ENCODE peak calls at places on chromosomes 13 and 19, in ten cellular contexts. K is tibial nerve; R is amygdala; P is iris pigment epithelial cell; X is stimulated activated CD4-positive, alpha-beta T cell treated with anti-CD3 and anti-CD28 coated beads, Interleukin-4, amount 100 ng/mL, for 1 hour; L is hepatic stellate cell; V is ovary; S is activated CD4-positive, CD25-positive, alpha-beta regulatory T cell treated with anti-CD3 and anti-CD28 coated beads, Interleukin-2, amount 50 U/mL, for 72 hours; C is AML-193; D is WTC11. A is an unnamed sample.

GRCh38 chr19:13621413-13621812 is 115.1 kb upstream of the CACNA1A start:
- DNase-seq in V (no peak), K (no peak), D (peak; percentile 54), S (peak; percentile 49), P (peak; percentile 76), X (peak; percentile 38), C (no peak), L (peak; percentile 73), R (no peak), A (peak; percentile 85)

GRCh38 chr13:98222081-98222554 is 45.0 kb upstream of the RNF113B start:
- DNase-seq in C (no peak), L (peak; percentile 54), R (no peak), S (no peak), D (no peak), X (no peak), P (peak; percentile 58), K (no peak), V (no peak), A (no peak)

GRCh38 chr13:50981686-50982085 is 72.1 kb downstream of the RNASEH2B start:
- DNase-seq in P (no peak), L (no peak), R (no peak), C (no peak), S (no peak), V (no peak), K (no peak), D (no peak), X (no peak), A (no peak)

GRCh38 chr13:67277581-67277980 is 47.4 kb upstream of the PCDH9 start:
- DNase-seq in P (peak; percentile 26), K (no peak), V (no peak), L (no peak), X (no peak), R (no peak), D (no peak), S (no peak), C (no peak), A (no peak)

GRCh38 chr13:35927554-35927953 is 203.6 kb downstream of the DCLK1 start:
- DNase-seq in L (no peak), C (no peak), S (no peak), D (no peak), X (no peak), V (no peak), R (no peak), P (peak; percentile 69), K (no peak), A (peak; percentile 13)

GRCh38 chr19:3606174-3606689 is 443 bp downstream of the TBXA2R start:
- DNase-seq in D (peak; percentile 49), L (no peak), V (no peak), X (no peak), R (no peak), S (no peak), P (no peak), K (no peak), C (no peak), A (no peak)

GRCh38 chr19:7852851-7853759 is 21.1 kb downstream of the PRR36 start:
- DNase-seq in S (peak; percentile 76), C (peak; percentile 23), L (peak; percentile 89), R (peak; percentile 67), K (no peak), V (peak; percentile 60), X (peak; percentile 68), D (peak; percentile 96), P (peak; percentile 48), A (peak; percentile 82)

GRCh38 chr13:80630685-80631121 is 289.8 kb upstream of the SPRY2 start:
- DNase-seq in D (no peak), V (no peak), L (no peak), P (peak; percentile 60), R (no peak), C (peak; percentile 18), K (no peak), X (no peak), S (no peak), A (peak; percentile 81)

GRCh38 chr13:110343241-110343865 is 36.3 kb downstream of the COL4A2 start:
- DNase-seq in P (no peak), L (no peak), S (no peak), V (no peak), R (no peak), C (no peak), X (no peak), K (no peak), D (no peak), A (peak; percentile 80)

GRCh38 chr19:46206176-46206575 is 23.4 kb upstream of the IGFL1 start:
- DNase-seq in X (no peak), C (no peak), P (no peak), K (no peak), R (no peak), D (no peak), L (no peak), V (no peak), S (no peak), A (peak; percentile 96)

GRCh38 chr13:50208826-50209335 is 193.6 kb downstream of the KCNRG start:
- DNase-seq in V (no peak), L (peak; percentile 59), R (no peak), X (no peak), D (peak; percentile 45), K (no peak), S (no peak), C (peak; percentile 89), P (peak; percentile 92), A (peak; percentile 57)

GRCh38 chr19:18475762-18476331 is 37.9 kb upstream of the ISYNA1 start:
- DNase-seq in S (no peak), V (no peak), K (no peak), C (no peak), X (no peak), P (no peak), R (no peak), D (no peak), L (no peak), A (no peak)

GRCh38 chr13:104586010-104586746 is 1520.0 kb upstream of the SLC10A2 start:
- DNase-seq in R (no peak), P (peak; percentile 61), X (no peak), K (no peak), D (no peak), L (no peak), C (no peak), V (no peak), S (no peak), A (peak; percentile 44)

GRCh38 chr19:49497047-49497789 is 984 bp downstream of the RPS11 start:
- DNase-seq in K (peak; percentile 51), C (peak; percentile 84), X (peak; percentile 75), P (peak; percentile 67), R (no peak), S (no peak), D (peak; percentile 52), V (no peak), L (peak; percentile 71), A (peak; percentile 68)

GRCh38 chr13:113926301-113926761 is 47.5 kb downstream of the C13orf46 start:
- DNase-seq in L (no peak), D (peak; percentile 5), V (peak; percentile 3), X (no peak), C (no peak), K (peak; percentile 33), P (peak; percentile 82), R (no peak), S (peak; percentile 17), A (peak; percentile 80)

GRCh38 chr13:86269511-86269910 is 470.3 kb upstream of the SLITRK6 start:
- DNase-seq in D (no peak), P (no peak), L (no peak), K (no peak), R (no peak), S (no peak), X (no peak), C (no peak), V (no peak), A (no peak)

GRCh38 chr13:102309110-102309509 is 92.7 kb downstream of the FGF14 start:
- DNase-seq in L (no peak), D (no peak), V (no peak), K (no peak), S (no peak), X (no peak), C (no peak), R (no peak), P (no peak), A (no peak)

GRCh38 chr19:47848871-47849473 is 10.1 kb upstream of the TPRX2 start:
- DNase-seq in X (peak; percentile 32), C (no peak), D (peak; percentile 85), L (no peak), R (no peak), P (peak; percentile 41), V (no peak), S (peak; percentile 40), K (no peak), A (peak; percentile 22)

A was measured in MCF 10A.